ENCODE peak calls at places on chromosomes 3 and 15, in six cellular contexts. One of them, this sample, is unnamed.

GRCh38 chr15:83365370-83365938 is 81.0 kb upstream of the BNC1 start:
- DNase-seq in H1: peak
- DNase-seq in trophoblast cell: peak
- DNase-seq in mesenchymal stem cell: peak
- DNase-seq in H9: peak
- DNase-seq in IMR-90: peak
- DNase-seq in this sample: no peak

GRCh38 chr3:69819283-69819682 is 80.0 kb downstream of the MITF start:
- DNase-seq in IMR-90: no peak
- DNase-seq in H9: no peak
- DNase-seq in trophoblast cell: no peak
- DNase-seq in mesenchymal stem cell: no peak
- DNase-seq in H1: no peak
- DNase-seq in this sample: no peak

GRCh38 chr3:129441215-129441614 is 1.2 kb downstream of the IFT122 start:
- DNase-seq in H1: no peak
- DNase-seq in trophoblast cell: no peak
- DNase-seq in H9: no peak
- DNase-seq in IMR-90: no peak
- DNase-seq in mesenchymal stem cell: no peak
- DNase-seq in this sample: no peak

GRCh38 chr3:41265823-41266273 is 66.5 kb downstream of the CTNNB1 start:
- DNase-seq in H9: no peak
- DNase-seq in H1: no peak
- DNase-seq in IMR-90: peak
- DNase-seq in trophoblast cell: no peak
- DNase-seq in mesenchymal stem cell: peak
- DNase-seq in this sample: no peak

GRCh38 chr3:143121240-143122088 is 1.9 kb downstream of the CHST2 start:
- DNase-seq in H9: peak
- DNase-seq in trophoblast cell: no peak
- DNase-seq in H1: peak
- DNase-seq in mesenchymal stem cell: peak
- DNase-seq in IMR-90: peak
- DNase-seq in this sample: peak

GRCh38 chr15:75924576-75924975 is 20.9 kb downstream of the FBXO22 start:
- DNase-seq in H1: no peak
- DNase-seq in trophoblast cell: no peak
- DNase-seq in H9: no peak
- DNase-seq in IMR-90: no peak
- DNase-seq in mesenchymal stem cell: no peak
- DNase-seq in this sample: no peak

GRCh38 chr3:95718168-95718567 is 1096.2 kb upstream of the EPHA6 start:
- DNase-seq in trophoblast cell: no peak
- DNase-seq in H1: no peak
- DNase-seq in IMR-90: no peak
- DNase-seq in H9: no peak
- DNase-seq in mesenchymal stem cell: no peak
- DNase-seq in this sample: no peak

GRCh38 chr3:25768851-25769250 is 14.4 kb downstream of the NGLY1 start:
- DNase-seq in mesenchymal stem cell: no peak
- DNase-seq in H9: no peak
- DNase-seq in H1: no peak
- DNase-seq in IMR-90: no peak
- DNase-seq in trophoblast cell: no peak
- DNase-seq in this sample: no peak

GRCh38 chr3:197503652-197504051 is 52.1 kb downstream of the BDH1 start:
- DNase-seq in trophoblast cell: no peak
- DNase-seq in H9: no peak
- DNase-seq in IMR-90: no peak
- DNase-seq in mesenchymal stem cell: no peak
- DNase-seq in H1: no peak
- DNase-seq in this sample: no peak

GRCh38 chr3:146274833-146275232 is 23.9 kb upstream of the PLSCR4 start:
- DNase-seq in IMR-90: peak
- DNase-seq in mesenchymal stem cell: peak
- DNase-seq in H1: no peak
- DNase-seq in trophoblast cell: no peak
- DNase-seq in H9: no peak
- DNase-seq in this sample: no peak

GRCh38 chr3:187242435-187242834 is 45.1 kb downstream of the RTP1 start:
- DNase-seq in IMR-90: peak
- DNase-seq in mesenchymal stem cell: peak
- DNase-seq in H1: no peak
- DNase-seq in trophoblast cell: no peak
- DNase-seq in H9: no peak
- DNase-seq in this sample: no peak

GRCh38 chr15:78131295-78132021 is at the start of gene CIB2:
- DNase-seq in H9: peak
- DNase-seq in H1: peak
- DNase-seq in IMR-90: peak
- DNase-seq in mesenchymal stem cell: peak
- DNase-seq in trophoblast cell: peak
- DNase-seq in this sample: peak

GRCh38 chr3:117893638-117894037 is 1141.0 kb downstream of the IGSF11 start:
- DNase-seq in mesenchymal stem cell: no peak
- DNase-seq in IMR-90: no peak
- DNase-seq in trophoblast cell: no peak
- DNase-seq in H1: no peak
- DNase-seq in H9: no peak
- DNase-seq in this sample: no peak

GRCh38 chr15:74453925-74454763 is 6.8 kb downstream of the UBL7 start:
- DNase-seq in trophoblast cell: no peak
- DNase-seq in mesenchymal stem cell: no peak
- DNase-seq in H9: no peak
- DNase-seq in IMR-90: peak
- DNase-seq in H1: no peak
- DNase-seq in this sample: no peak

GRCh38 chr3:67648701-67649100 is 5.7 kb downstream of the SUCLG2 start:
- DNase-seq in mesenchymal stem cell: peak
- DNase-seq in trophoblast cell: no peak
- DNase-seq in IMR-90: peak
- DNase-seq in H9: no peak
- DNase-seq in H1: no peak
- DNase-seq in this sample: no peak

GRCh38 chr3:61117045-61117898 is 134.0 kb downstream of the FHIT start:
- DNase-seq in H9: no peak
- DNase-seq in trophoblast cell: no peak
- DNase-seq in mesenchymal stem cell: no peak
- DNase-seq in H1: no peak
- DNase-seq in IMR-90: no peak
- DNase-seq in this sample: no peak

GRCh38 chr3:111072016-111072891 is 638 bp downstream of the NECTIN3 start:
- DNase-seq in trophoblast cell: peak
- DNase-seq in H9: peak
- DNase-seq in mesenchymal stem cell: peak
- DNase-seq in IMR-90: peak
- DNase-seq in H1: peak
- DNase-seq in this sample: no peak

GRCh38 chr3:126548556-126549466 is 9.9 kb downstream of the C3orf22 start:
- DNase-seq in trophoblast cell: no peak
- DNase-seq in H1: peak
- DNase-seq in H9: peak
- DNase-seq in IMR-90: no peak
- DNase-seq in mesenchymal stem cell: no peak
- DNase-seq in this sample: no peak

GRCh38 chr15:89187911-89188514 is 33.4 kb downstream of the RLBP1 start:
- DNase-seq in trophoblast cell: no peak
- DNase-seq in H9: no peak
- DNase-seq in H1: no peak
- DNase-seq in IMR-90: peak
- DNase-seq in mesenchymal stem cell: no peak
- DNase-seq in this sample: no peak

GRCh38 chr3:46519952-46520351 is 22.2 kb downstream of the RTP3 start:
- DNase-seq in mesenchymal stem cell: no peak
- DNase-seq in H9: no peak
- DNase-seq in trophoblast cell: no peak
- DNase-seq in H1: no peak
- DNase-seq in IMR-90: no peak
- DNase-seq in this sample: no peak

GRCh38 chr3:29612536-29612935 is 331.7 kb downstream of the RBMS3 start:
- DNase-seq in IMR-90: no peak
- DNase-seq in trophoblast cell: no peak
- DNase-seq in H1: no peak
- DNase-seq in H9: no peak
- DNase-seq in mesenchymal stem cell: no peak
- DNase-seq in this sample: no peak

GRCh38 chr3:52777959-52778805 is 783 bp downstream of the ITIH1 start:
- DNase-seq in mesenchymal stem cell: no peak
- DNase-seq in IMR-90: no peak
- DNase-seq in H1: peak
- DNase-seq in H9: no peak
- DNase-seq in trophoblast cell: no peak
- DNase-seq in this sample: no peak

GRCh38 chr15:70140543-70141375 is 43.0 kb upstream of the TLE3 start:
- DNase-seq in H9: peak
- DNase-seq in mesenchymal stem cell: peak
- DNase-seq in IMR-90: peak
- DNase-seq in trophoblast cell: peak
- DNase-seq in H1: peak
- DNase-seq in this sample: no peak

GRCh38 chr3:34020761-34021635 is 222.6 kb downstream of the PDCD6IP start:
- DNase-seq in trophoblast cell: no peak
- DNase-seq in H1: no peak
- DNase-seq in H9: no peak
- DNase-seq in mesenchymal stem cell: no peak
- DNase-seq in IMR-90: no peak
- DNase-seq in this sample: no peak

GRCh38 chr3:124700880-124701684 is 29.2 kb upstream of the UMPS start:
- DNase-seq in H1: no peak
- DNase-seq in mesenchymal stem cell: peak
- DNase-seq in IMR-90: peak
- DNase-seq in trophoblast cell: no peak
- DNase-seq in H9: peak
- DNase-seq in this sample: no peak

GRCh38 chr3:29240248-29240647 is 40.6 kb upstream of the RBMS3 start:
- DNase-seq in H9: no peak
- DNase-seq in IMR-90: peak
- DNase-seq in trophoblast cell: no peak
- DNase-seq in mesenchymal stem cell: peak
- DNase-seq in H1: no peak
- DNase-seq in this sample: no peak

GRCh38 chr3:32121137-32121536 is 14.7 kb downstream of the GPD1L start:
- DNase-seq in mesenchymal stem cell: no peak
- DNase-seq in trophoblast cell: no peak
- DNase-seq in IMR-90: no peak
- DNase-seq in H1: no peak
- DNase-seq in H9: no peak
- DNase-seq in this sample: no peak

GRCh38 chr3:160392798-160393197 is 6.2 kb downstream of the IFT80 start:
- DNase-seq in mesenchymal stem cell: no peak
- DNase-seq in trophoblast cell: no peak
- DNase-seq in H9: no peak
- DNase-seq in IMR-90: no peak
- DNase-seq in H1: no peak
- DNase-seq in this sample: no peak

GRCh38 chr3:160393346-160394008 is 5.5 kb downstream of the IFT80 start:
- DNase-seq in H1: no peak
- DNase-seq in H9: no peak
- DNase-seq in trophoblast cell: no peak
- DNase-seq in mesenchymal stem cell: no peak
- DNase-seq in IMR-90: no peak
- DNase-seq in this sample: no peak

GRCh38 chr3:160395297-160395696 is 3.7 kb downstream of the IFT80 start:
- DNase-seq in IMR-90: peak
- DNase-seq in H9: no peak
- DNase-seq in trophoblast cell: no peak
- DNase-seq in H1: no peak
- DNase-seq in mesenchymal stem cell: no peak
- DNase-seq in this sample: no peak

GRCh38 chr3:160390554-160391138 is 8.4 kb downstream of the IFT80 start:
- DNase-seq in IMR-90: no peak
- DNase-seq in trophoblast cell: no peak
- DNase-seq in H1: no peak
- DNase-seq in mesenchymal stem cell: no peak
- DNase-seq in H9: no peak
- DNase-seq in this sample: no peak

DNA sequence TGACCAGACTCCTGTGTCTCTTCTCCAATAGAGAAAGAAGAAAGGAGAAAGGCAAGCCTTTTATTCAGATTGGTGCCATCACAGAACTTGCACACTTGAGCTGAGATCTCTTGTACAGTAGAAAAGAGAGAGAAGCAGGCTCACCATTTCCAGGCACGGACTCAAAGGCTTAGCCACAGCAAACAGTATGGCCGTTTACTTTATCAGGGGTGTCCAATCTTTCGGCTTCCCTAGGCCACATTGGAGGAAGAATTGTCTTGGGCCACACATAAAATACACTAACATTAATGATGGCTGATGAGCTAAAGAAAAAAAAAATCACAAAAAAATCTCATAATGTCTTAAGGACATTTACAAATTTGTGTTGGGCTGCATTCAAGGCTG is 5.0 kb downstream of the IFT80 start:
- DNase-seq in mesenchymal stem cell: no peak
- DNase-seq in H1: no peak
- DNase-seq in IMR-90: no peak
- DNase-seq in H9: no peak
- DNase-seq in trophoblast cell: no peak
- DNase-seq in this sample: no peak
- H4K8ac ChIP-seq in mesenchymal stem cell: no peak
- H4K8ac ChIP-seq in H1: no peak
- H4K8ac ChIP-seq in IMR-90: no peak
- H4K8ac ChIP-seq in H9: no peak
- H4K8ac ChIP-seq in trophoblast cell: no peak
- H4K8ac ChIP-seq in this sample: no peak

DNA sequence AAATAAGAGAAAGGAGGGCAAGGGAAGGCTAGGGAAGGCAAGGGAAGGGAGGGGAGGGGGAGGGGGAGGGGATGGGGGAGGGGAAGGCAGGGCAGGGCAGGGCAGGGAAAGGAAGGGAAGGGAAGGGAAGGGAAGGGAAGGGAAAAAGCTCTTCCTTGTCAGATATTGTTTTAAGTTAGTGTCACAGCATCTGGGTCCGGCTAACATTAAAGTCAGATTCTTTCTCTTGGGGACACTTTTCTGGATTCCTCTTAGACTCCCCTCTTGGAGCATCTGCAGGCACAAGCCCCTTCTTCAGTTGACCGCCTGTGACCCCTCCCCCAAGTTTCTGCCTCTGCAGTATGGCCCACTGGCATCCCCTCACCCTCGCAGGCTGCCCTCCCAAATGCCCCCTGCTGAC is 26.0 kb downstream of the BFSP2 start:
- DNase-seq in mesenchymal stem cell: no peak
- DNase-seq in H9: no peak
- DNase-seq in H1: no peak
- DNase-seq in trophoblast cell: no peak
- DNase-seq in IMR-90: no peak
- DNase-seq in this sample: no peak
- H2AFZ ChIP-seq in mesenchymal stem cell: no peak
- H2AFZ ChIP-seq in H9: no peak
- H2AFZ ChIP-seq in H1: no peak
- H2AFZ ChIP-seq in trophoblast cell: no peak
- H2AFZ ChIP-seq in IMR-90: no peak
- H2AFZ ChIP-seq in this sample: no peak

GRCh38 chr15:68695061-68695595 is 116.3 kb downstream of the CORO2B start:
- DNase-seq in trophoblast cell: no peak
- DNase-seq in IMR-90: no peak
- DNase-seq in H9: no peak
- DNase-seq in mesenchymal stem cell: no peak
- DNase-seq in H1: no peak
- DNase-seq in this sample: no peak
- H3K23ac ChIP-seq in trophoblast cell: no peak
- H3K23ac ChIP-seq in IMR-90: no peak
- H3K23ac ChIP-seq in H9: no peak
- H3K23ac ChIP-seq in mesenchymal stem cell: no peak
- H3K23ac ChIP-seq in H1: no peak
- H3K23ac ChIP-seq in this sample: no peak

GRCh38 chr3:31039145-31039544 is 144.7 kb upstream of the GADL1 start:
- DNase-seq in trophoblast cell: no peak
- DNase-seq in mesenchymal stem cell: no peak
- DNase-seq in IMR-90: no peak
- DNase-seq in H9: no peak
- DNase-seq in H1: no peak
- DNase-seq in this sample: no peak
- H4K8ac ChIP-seq in trophoblast cell: no peak
- H4K8ac ChIP-seq in mesenchymal stem cell: no peak
- H4K8ac ChIP-seq in IMR-90: no peak
- H4K8ac ChIP-seq in H9: no peak
- H4K8ac ChIP-seq in H1: no peak
- H4K8ac ChIP-seq in this sample: no peak

This sample was measured in neuronal stem cell.